ENCODE peak calls at places on chromosomes 13 and 19, in five cellular contexts. One of them, this sample, is unnamed.

GRCh38 chr19:57813919-57814504 is 701 bp downstream of the ZNF552 start:
- DNase-seq in OCI-LY7: no peak
- DNase-seq in PC-3: peak
- DNase-seq in SK-N-SH: no peak
- DNase-seq in neural progenitor cell: no peak
- DNase-seq in this sample: peak

GRCh38 chr13:43339843-43340550 is 316.6 kb downstream of the DNAJC15 start:
- DNase-seq in OCI-LY7: no peak
- DNase-seq in PC-3: no peak
- DNase-seq in neural progenitor cell: no peak
- DNase-seq in SK-N-SH: no peak
- DNase-seq in this sample: no peak

GRCh38 chr19:35236638-35237400 is 8.3 kb upstream of the FAM187B start:
- DNase-seq in OCI-LY7: peak
- DNase-seq in PC-3: peak
- DNase-seq in neural progenitor cell: no peak
- DNase-seq in SK-N-SH: no peak
- DNase-seq in this sample: no peak

GRCh38 chr19:10037367-10037766 is 24.1 kb downstream of the RDH8 start:
- DNase-seq in PC-3: no peak
- DNase-seq in SK-N-SH: no peak
- DNase-seq in OCI-LY7: no peak
- DNase-seq in neural progenitor cell: no peak
- DNase-seq in this sample: no peak

GRCh38 chr13:28575200-28575599 is 80.3 kb upstream of the FLT1 start:
- DNase-seq in SK-N-SH: no peak
- DNase-seq in neural progenitor cell: no peak
- DNase-seq in PC-3: no peak
- DNase-seq in OCI-LY7: no peak
- DNase-seq in this sample: peak

GRCh38 chr13:106882222-106882621 is 314.3 kb upstream of the ARGLU1 start:
- DNase-seq in neural progenitor cell: peak
- DNase-seq in PC-3: no peak
- DNase-seq in SK-N-SH: no peak
- DNase-seq in OCI-LY7: no peak
- DNase-seq in this sample: no peak

GRCh38 chr13:96020941-96021340 is 32.3 kb downstream of the UGGT2 start:
- DNase-seq in PC-3: peak
- DNase-seq in neural progenitor cell: no peak
- DNase-seq in SK-N-SH: no peak
- DNase-seq in OCI-LY7: no peak
- DNase-seq in this sample: peak

GRCh38 chr19:47680858-47681332 is 32.3 kb upstream of the EHD2 start:
- DNase-seq in PC-3: no peak
- DNase-seq in OCI-LY7: no peak
- DNase-seq in SK-N-SH: peak
- DNase-seq in neural progenitor cell: no peak
- DNase-seq in this sample: no peak

GRCh38 chr19:2775556-2776430 is 7.3 kb downstream of the SGTA start:
- DNase-seq in SK-N-SH: no peak
- DNase-seq in OCI-LY7: no peak
- DNase-seq in PC-3: no peak
- DNase-seq in neural progenitor cell: no peak
- DNase-seq in this sample: peak

GRCh38 chr13:56773148-56773547 is 367.6 kb upstream of the PRR20A start:
- DNase-seq in SK-N-SH: no peak
- DNase-seq in PC-3: no peak
- DNase-seq in OCI-LY7: no peak
- DNase-seq in neural progenitor cell: no peak
- DNase-seq in this sample: no peak

GRCh38 chr19:12884202-12884601 is 2.8 kb downstream of the KLF1 start:
- DNase-seq in OCI-LY7: no peak
- DNase-seq in SK-N-SH: no peak
- DNase-seq in neural progenitor cell: no peak
- DNase-seq in PC-3: no peak
- DNase-seq in this sample: no peak

GRCh38 chr13:104984296-104984818 is 1551.1 kb downstream of the EFNB2 start:
- DNase-seq in PC-3: peak
- DNase-seq in OCI-LY7: no peak
- DNase-seq in SK-N-SH: peak
- DNase-seq in neural progenitor cell: no peak
- DNase-seq in this sample: peak

GRCh38 chr13:113526466-113527220 is 36.1 kb upstream of the DCUN1D2 start:
- DNase-seq in OCI-LY7: peak
- DNase-seq in PC-3: no peak
- DNase-seq in SK-N-SH: no peak
- DNase-seq in neural progenitor cell: no peak
- DNase-seq in this sample: no peak

GRCh38 chr19:29188704-29189375 is 24.1 kb downstream of the UQCRFS1 start:
- DNase-seq in neural progenitor cell: no peak
- DNase-seq in PC-3: no peak
- DNase-seq in SK-N-SH: no peak
- DNase-seq in OCI-LY7: no peak
- DNase-seq in this sample: peak

GRCh38 chr19:45507864-45508680 is 793 bp downstream of the VASP start:
- DNase-seq in PC-3: no peak
- DNase-seq in neural progenitor cell: peak
- DNase-seq in SK-N-SH: no peak
- DNase-seq in OCI-LY7: peak
- DNase-seq in this sample: peak

GRCh38 chr19:52687658-52688057 is 47.2 kb downstream of the ZNF611 start:
- DNase-seq in SK-N-SH: no peak
- DNase-seq in neural progenitor cell: no peak
- DNase-seq in PC-3: no peak
- DNase-seq in OCI-LY7: no peak
- DNase-seq in this sample: no peak

GRCh38 chr19:51107406-51108065 is 673 bp downstream of the CTU1 start:
- DNase-seq in neural progenitor cell: peak
- DNase-seq in OCI-LY7: peak
- DNase-seq in PC-3: peak
- DNase-seq in SK-N-SH: no peak
- DNase-seq in this sample: peak

GRCh38 chr13:29284726-29285125 is 310.8 kb downstream of the SLC7A1 start:
- DNase-seq in neural progenitor cell: no peak
- DNase-seq in SK-N-SH: no peak
- DNase-seq in PC-3: no peak
- DNase-seq in OCI-LY7: no peak
- DNase-seq in this sample: no peak

GRCh38 chr13:42275098-42275471 is 3.1 kb downstream of the AKAP11 start:
- DNase-seq in SK-N-SH: no peak
- DNase-seq in neural progenitor cell: no peak
- DNase-seq in OCI-LY7: peak
- DNase-seq in PC-3: no peak
- DNase-seq in this sample: no peak

GRCh38 chr13:29758591-29759114 is 91.8 kb downstream of the UBL3 start:
- DNase-seq in SK-N-SH: no peak
- DNase-seq in PC-3: peak
- DNase-seq in OCI-LY7: no peak
- DNase-seq in neural progenitor cell: no peak
- DNase-seq in this sample: no peak

GRCh38 chr19:40811478-40812341 is 12.7 kb downstream of the EGLN2 start:
- DNase-seq in SK-N-SH: no peak
- DNase-seq in OCI-LY7: no peak
- DNase-seq in PC-3: no peak
- DNase-seq in neural progenitor cell: peak
- DNase-seq in this sample: peak

GRCh38 chr13:28475916-28476725 is 18.8 kb downstream of the FLT1 start:
- DNase-seq in SK-N-SH: no peak
- DNase-seq in PC-3: peak
- DNase-seq in neural progenitor cell: no peak
- DNase-seq in OCI-LY7: no peak
- DNase-seq in this sample: peak

GRCh38 chr13:29435125-29435911 is 160.2 kb downstream of the SLC7A1 start:
- DNase-seq in SK-N-SH: peak
- DNase-seq in neural progenitor cell: no peak
- DNase-seq in PC-3: peak
- DNase-seq in OCI-LY7: no peak
- DNase-seq in this sample: peak

GRCh38 chr19:1393841-1394240 is 7.5 kb downstream of the GAMT start:
- DNase-seq in PC-3: no peak
- DNase-seq in SK-N-SH: no peak
- DNase-seq in OCI-LY7: no peak
- DNase-seq in neural progenitor cell: no peak
- DNase-seq in this sample: no peak

GRCh38 chr19:38361633-38362075 is 12.7 kb upstream of the PSMD8 start:
- DNase-seq in OCI-LY7: peak
- DNase-seq in SK-N-SH: peak
- DNase-seq in neural progenitor cell: peak
- DNase-seq in PC-3: peak
- DNase-seq in this sample: peak

GRCh38 chr19:39024875-39025641 is 7.3 kb downstream of the FBXO27 start:
- DNase-seq in OCI-LY7: no peak
- DNase-seq in SK-N-SH: no peak
- DNase-seq in PC-3: no peak
- DNase-seq in neural progenitor cell: no peak
- DNase-seq in this sample: no peak

GRCh38 chr19:50829801-50830200 is 3.6 kb downstream of the KLK15 start:
- DNase-seq in neural progenitor cell: no peak
- DNase-seq in SK-N-SH: peak
- DNase-seq in OCI-LY7: no peak
- DNase-seq in PC-3: no peak
- DNase-seq in this sample: no peak

GRCh38 chr13:32828711-32829110 is 187.5 kb upstream of the KL start:
- DNase-seq in OCI-LY7: no peak
- DNase-seq in PC-3: no peak
- DNase-seq in SK-N-SH: no peak
- DNase-seq in neural progenitor cell: no peak
- DNase-seq in this sample: no peak

GRCh38 chr19:41537789-41538188 is 38.2 kb upstream of the CEACAM21 start:
- DNase-seq in SK-N-SH: no peak
- DNase-seq in neural progenitor cell: no peak
- DNase-seq in PC-3: peak
- DNase-seq in OCI-LY7: peak
- DNase-seq in this sample: no peak

GRCh38 chr13:101829484-101829883 is 377.0 kb downstream of the ITGBL1 start:
- DNase-seq in neural progenitor cell: no peak
- DNase-seq in OCI-LY7: no peak
- DNase-seq in PC-3: no peak
- DNase-seq in SK-N-SH: no peak
- DNase-seq in this sample: no peak

GRCh38 chr13:41561179-41561578 is 103.8 kb downstream of the RGCC start:
- DNase-seq in neural progenitor cell: no peak
- DNase-seq in SK-N-SH: no peak
- DNase-seq in PC-3: no peak
- DNase-seq in OCI-LY7: no peak
- DNase-seq in this sample: no peak

GRCh38 chr13:40170091-40170490 is 496.4 kb downstream of the FOXO1 start:
- DNase-seq in SK-N-SH: no peak
- DNase-seq in neural progenitor cell: no peak
- DNase-seq in PC-3: no peak
- DNase-seq in OCI-LY7: no peak
- DNase-seq in this sample: no peak

DNA sequence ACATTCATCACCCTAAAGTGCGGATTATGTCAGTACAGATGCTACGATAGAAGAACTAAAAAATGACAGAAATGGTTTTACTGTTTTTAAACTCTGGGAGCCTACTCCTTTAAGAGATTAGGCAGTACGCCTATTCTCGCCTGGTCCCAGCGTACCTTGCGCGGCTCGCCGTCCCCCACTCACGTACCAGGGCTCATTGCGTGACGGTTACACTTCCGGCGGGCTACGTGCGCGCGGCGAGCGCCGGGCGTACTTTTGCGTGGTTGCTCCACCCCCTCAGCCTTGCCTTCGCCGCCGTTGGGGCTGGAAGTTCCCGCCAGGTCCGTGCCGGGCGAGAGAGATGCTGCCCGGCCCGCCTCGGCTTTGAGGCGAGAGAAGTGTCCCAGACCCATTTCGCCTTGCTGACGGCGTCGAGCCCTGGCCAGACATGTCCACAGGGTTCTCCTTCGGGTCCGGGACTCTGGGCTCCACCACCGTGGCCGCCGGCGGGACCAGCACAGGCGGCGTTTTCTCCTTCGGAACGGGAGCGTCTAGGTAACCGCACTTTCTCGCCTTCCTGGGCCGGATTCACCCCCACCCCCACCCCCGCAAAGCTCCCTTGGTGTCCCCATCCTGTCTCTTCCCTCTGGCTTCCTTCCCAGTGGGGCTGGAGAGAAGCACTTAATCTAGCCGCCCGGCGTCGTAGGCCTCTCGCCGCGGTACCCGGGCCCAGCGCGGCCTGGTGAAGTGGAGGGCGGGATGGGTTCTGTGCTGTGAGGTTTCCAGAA is at the start of gene NUP58:
- DNase-seq in SK-N-SH: peak
- DNase-seq in neural progenitor cell: peak
- DNase-seq in PC-3: peak
- DNase-seq in OCI-LY7: peak
- DNase-seq in this sample: peak
- TF ChIP-seq CTCF in SK-N-SH: no peak
- TF ChIP-seq CTCF in neural progenitor cell: no peak
- TF ChIP-seq CTCF in PC-3: no peak
- TF ChIP-seq CTCF in OCI-LY7: no peak
- TF ChIP-seq CTCF in this sample: no peak

DNA sequence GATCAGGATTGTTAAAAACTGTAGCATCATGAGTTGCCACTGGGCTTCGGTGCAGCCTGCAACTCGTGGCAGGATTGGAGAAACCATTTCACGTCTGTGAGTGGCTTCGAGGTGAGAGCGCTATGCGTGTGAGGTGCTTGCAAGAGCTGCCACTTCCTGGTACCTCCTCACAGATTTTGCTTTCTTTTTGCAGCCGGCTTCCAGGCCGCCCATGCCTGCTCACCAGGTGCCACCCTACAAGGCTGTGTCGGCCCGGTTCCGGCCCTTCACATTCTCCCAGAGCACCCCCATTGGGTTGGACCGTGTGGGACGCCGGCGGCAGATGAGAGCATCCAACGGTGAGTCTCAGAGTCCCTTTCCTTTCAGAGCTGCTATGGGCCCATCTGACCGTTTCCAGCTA is 57.9 kb upstream of the C1QTNF9 start:
- DNase-seq in OCI-LY7: no peak
- DNase-seq in PC-3: no peak
- DNase-seq in SK-N-SH: no peak
- DNase-seq in neural progenitor cell: no peak
- DNase-seq in this sample: no peak
- TF ChIP-seq EZH2phosphoT487 in OCI-LY7: no peak
- TF ChIP-seq EZH2phosphoT487 in PC-3: no peak
- TF ChIP-seq EZH2phosphoT487 in SK-N-SH: no peak
- TF ChIP-seq EZH2phosphoT487 in neural progenitor cell: no peak
- TF ChIP-seq EZH2phosphoT487 in this sample: no peak

GRCh38 chr19:43532962-43533545 is at the start of gene ZNF575:
- DNase-seq in SK-N-SH: peak
- DNase-seq in neural progenitor cell: peak
- DNase-seq in OCI-LY7: peak
- DNase-seq in PC-3: peak
- DNase-seq in this sample: peak
- TF ChIP-seq CTCF in SK-N-SH: no peak
- TF ChIP-seq CTCF in neural progenitor cell: no peak
- TF ChIP-seq CTCF in OCI-LY7: no peak
- TF ChIP-seq CTCF in PC-3: no peak
- TF ChIP-seq CTCF in this sample: no peak

DNA sequence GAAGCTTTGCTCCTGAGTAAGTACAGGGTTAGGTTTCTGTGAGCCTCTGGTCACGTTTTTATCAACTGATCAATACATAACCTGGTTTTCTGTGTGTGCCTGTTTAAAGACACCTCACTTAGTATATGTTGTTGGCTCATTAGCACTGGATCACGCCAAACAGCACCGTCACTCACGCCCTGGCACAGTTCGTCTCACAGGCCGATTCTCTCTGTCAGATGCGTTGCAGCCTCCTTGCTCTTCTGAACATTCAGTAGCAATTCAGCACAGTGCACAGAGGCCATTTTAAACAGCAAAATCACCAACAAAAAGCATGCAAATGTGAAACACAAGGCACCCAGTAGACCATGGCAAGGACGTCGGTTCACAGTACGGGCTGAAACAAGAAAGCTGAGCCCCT is 288.5 kb downstream of the IRS2 start:
- DNase-seq in PC-3: no peak
- DNase-seq in OCI-LY7: no peak
- DNase-seq in neural progenitor cell: no peak
- DNase-seq in SK-N-SH: no peak
- DNase-seq in this sample: no peak
- TF ChIP-seq EZH2phosphoT487 in PC-3: no peak
- TF ChIP-seq EZH2phosphoT487 in OCI-LY7: no peak
- TF ChIP-seq EZH2phosphoT487 in neural progenitor cell: no peak
- TF ChIP-seq EZH2phosphoT487 in SK-N-SH: no peak
- TF ChIP-seq EZH2phosphoT487 in this sample: no peak

This sample was measured in hepatocyte.